ENCODE peak calls at places on chromosomes 5 and 9, in seven cellular contexts. One of them, this sample, is unnamed.

GRCh38 chr5:167919268-167919560 is 372.2 kb upstream of the WWC1 start:
- DNase-seq in H1: no peak
- DNase-seq in HepG2: no peak
- DNase-seq in K562: no peak
- DNase-seq in IMR-90: no peak
- DNase-seq in A549: no peak
- DNase-seq in SK-N-SH: no peak
- DNase-seq in this sample: no peak

GRCh38 chr5:125411163-125412050 is 665.0 kb upstream of the ZNF608 start:
- DNase-seq in A549: no peak
- DNase-seq in SK-N-SH: no peak
- DNase-seq in H1: no peak
- DNase-seq in HepG2: no peak
- DNase-seq in K562: no peak
- DNase-seq in IMR-90: peak; percentile 39
- DNase-seq in this sample: no peak

GRCh38 chr9:134869554-134870310 is 10.9 kb upstream of the FCN2 start:
- DNase-seq in A549: no peak
- DNase-seq in IMR-90: no peak
- DNase-seq in HepG2: no peak
- DNase-seq in H1: no peak
- DNase-seq in SK-N-SH: no peak
- DNase-seq in K562: no peak
- DNase-seq in this sample: no peak

GRCh38 chr9:2859776-2860379 is 16.0 kb upstream of the PUM3 start:
- DNase-seq in IMR-90: peak; percentile 57
- DNase-seq in A549: peak; percentile 61
- DNase-seq in H1: peak; percentile 81
- DNase-seq in K562: peak; percentile 11
- DNase-seq in SK-N-SH: peak; percentile 61
- DNase-seq in HepG2: peak; percentile 54
- DNase-seq in this sample: peak; percentile 56

GRCh38 chr5:144815131-144815530 is 644.5 kb downstream of the KCTD16 start:
- DNase-seq in HepG2: no peak
- DNase-seq in SK-N-SH: no peak
- DNase-seq in H1: no peak
- DNase-seq in A549: no peak
- DNase-seq in K562: no peak
- DNase-seq in IMR-90: no peak
- DNase-seq in this sample: no peak

GRCh38 chr9:87497604-87498045 is at the start of gene DAPK1:
- DNase-seq in K562: peak; percentile 77
- DNase-seq in HepG2: peak; percentile 55
- DNase-seq in A549: peak; percentile 83
- DNase-seq in H1: peak; percentile 86
- DNase-seq in SK-N-SH: peak; percentile 95
- DNase-seq in IMR-90: no peak
- DNase-seq in this sample: peak; percentile 23

GRCh38 chr5:58127486-58128220 is 332.2 kb downstream of the PLK2 start:
- DNase-seq in K562: no peak
- DNase-seq in H1: no peak
- DNase-seq in HepG2: no peak
- DNase-seq in IMR-90: peak; percentile 20
- DNase-seq in SK-N-SH: no peak
- DNase-seq in A549: peak; percentile 50
- DNase-seq in this sample: no peak

GRCh38 chr9:126234681-126235349 is 91.8 kb upstream of the MVB12B start:
- DNase-seq in K562: no peak
- DNase-seq in HepG2: no peak
- DNase-seq in H1: no peak
- DNase-seq in A549: no peak
- DNase-seq in SK-N-SH: peak; percentile 17
- DNase-seq in IMR-90: no peak
- DNase-seq in this sample: no peak

GRCh38 chr9:115636596-115636995 is 517.0 kb upstream of the PAPPA start:
- DNase-seq in H1: no peak
- DNase-seq in IMR-90: no peak
- DNase-seq in SK-N-SH: no peak
- DNase-seq in K562: no peak
- DNase-seq in A549: no peak
- DNase-seq in HepG2: no peak
- DNase-seq in this sample: no peak

GRCh38 chr9:4126996-4127395 is 172.9 kb downstream of the GLIS3 start:
- DNase-seq in HepG2: no peak
- DNase-seq in SK-N-SH: no peak
- DNase-seq in H1: no peak
- DNase-seq in K562: no peak
- DNase-seq in A549: no peak
- DNase-seq in IMR-90: no peak
- DNase-seq in this sample: no peak

GRCh38 chr5:115246361-115246991 is 16.2 kb downstream of the PGGT1B start:
- DNase-seq in IMR-90: peak; percentile 48
- DNase-seq in H1: no peak
- DNase-seq in K562: peak; percentile 20
- DNase-seq in A549: peak; percentile 33
- DNase-seq in SK-N-SH: peak; percentile 42
- DNase-seq in HepG2: peak; percentile 49
- DNase-seq in this sample: peak; percentile 35

GRCh38 chr9:109683521-109683920 is 96.5 kb upstream of the PALM2AKAP2 start:
- DNase-seq in SK-N-SH: no peak
- DNase-seq in IMR-90: peak; percentile 15
- DNase-seq in HepG2: no peak
- DNase-seq in K562: no peak
- DNase-seq in A549: no peak
- DNase-seq in H1: no peak
- DNase-seq in this sample: no peak

GRCh38 chr5:74109344-74109743 is 483.3 kb downstream of the ARHGEF28 start:
- DNase-seq in K562: no peak
- DNase-seq in IMR-90: no peak
- DNase-seq in A549: no peak
- DNase-seq in SK-N-SH: no peak
- DNase-seq in HepG2: no peak
- DNase-seq in H1: no peak
- DNase-seq in this sample: no peak

GRCh38 chr5:175700991-175701390 is 43.1 kb downstream of the HRH2 start:
- DNase-seq in H1: no peak
- DNase-seq in HepG2: no peak
- DNase-seq in SK-N-SH: peak; percentile 48
- DNase-seq in IMR-90: no peak
- DNase-seq in K562: peak; percentile 41
- DNase-seq in A549: peak; percentile 40
- DNase-seq in this sample: peak; percentile 13

GRCh38 chr9:4762889-4763521 is 22.0 kb upstream of the AK3 start:
- DNase-seq in SK-N-SH: peak; percentile 16
- DNase-seq in HepG2: no peak
- DNase-seq in K562: peak; percentile 63
- DNase-seq in H1: peak; percentile 60
- DNase-seq in IMR-90: no peak
- DNase-seq in A549: no peak
- DNase-seq in this sample: no peak

GRCh38 chr5:63928451-63928850 is 33.8 kb downstream of the HTR1A start:
- DNase-seq in SK-N-SH: no peak
- DNase-seq in HepG2: no peak
- DNase-seq in H1: no peak
- DNase-seq in A549: no peak
- DNase-seq in K562: no peak
- DNase-seq in IMR-90: no peak
- DNase-seq in this sample: no peak

GRCh38 chr9:72355153-72355552 is 9.9 kb downstream of the ZFAND5 start:
- DNase-seq in K562: no peak
- DNase-seq in IMR-90: no peak
- DNase-seq in SK-N-SH: no peak
- DNase-seq in H1: no peak
- DNase-seq in A549: no peak
- DNase-seq in HepG2: no peak
- DNase-seq in this sample: no peak

GRCh38 chr5:103410174-103410573 is 151.6 kb downstream of the MACIR start:
- DNase-seq in H1: no peak
- DNase-seq in SK-N-SH: no peak
- DNase-seq in A549: no peak
- DNase-seq in IMR-90: no peak
- DNase-seq in K562: no peak
- DNase-seq in HepG2: no peak
- DNase-seq in this sample: no peak

GRCh38 chr9:6014668-6015270 is 655 bp downstream of the RANBP6 start:
- DNase-seq in A549: peak; percentile 37
- DNase-seq in H1: no peak
- DNase-seq in HepG2: peak; percentile 22
- DNase-seq in IMR-90: peak; percentile 84
- DNase-seq in K562: peak; percentile 10
- DNase-seq in SK-N-SH: no peak
- DNase-seq in this sample: peak; percentile 7

GRCh38 chr9:90458485-90458884 is 184.1 kb downstream of the DIRAS2 start:
- DNase-seq in HepG2: peak; percentile 78
- DNase-seq in SK-N-SH: peak; percentile 51
- DNase-seq in A549: peak; percentile 18
- DNase-seq in H1: no peak
- DNase-seq in K562: peak; percentile 4
- DNase-seq in IMR-90: no peak
- DNase-seq in this sample: peak; percentile 16

GRCh38 chr5:72477644-72478043 is 29.6 kb downstream of the ZNF366 start:
- DNase-seq in IMR-90: peak; percentile 25
- DNase-seq in SK-N-SH: no peak
- DNase-seq in K562: no peak
- DNase-seq in HepG2: no peak
- DNase-seq in H1: no peak
- DNase-seq in A549: no peak
- DNase-seq in this sample: no peak

GRCh38 chr5:130289132-130290088 is 385.1 kb downstream of the CHSY3 start:
- DNase-seq in K562: no peak
- DNase-seq in SK-N-SH: no peak
- DNase-seq in A549: no peak
- DNase-seq in HepG2: no peak
- DNase-seq in IMR-90: no peak
- DNase-seq in H1: no peak
- DNase-seq in this sample: no peak

GRCh38 chr9:124780060-124780756 is 3.3 kb downstream of the OLFML2A start:
- DNase-seq in A549: no peak
- DNase-seq in H1: peak; percentile 47
- DNase-seq in K562: no peak
- DNase-seq in IMR-90: no peak
- DNase-seq in SK-N-SH: peak; percentile 34
- DNase-seq in HepG2: no peak
- DNase-seq in this sample: no peak
- TF ChIP-seq RAD21 in A549: no peak
- TF ChIP-seq RAD21 in H1: no peak
- TF ChIP-seq RAD21 in K562: no peak
- TF ChIP-seq RAD21 in IMR-90: no peak
- TF ChIP-seq RAD21 in SK-N-SH: no peak
- TF ChIP-seq RAD21 in HepG2: no peak
- TF ChIP-seq RAD21 in this sample: no peak

DNA sequence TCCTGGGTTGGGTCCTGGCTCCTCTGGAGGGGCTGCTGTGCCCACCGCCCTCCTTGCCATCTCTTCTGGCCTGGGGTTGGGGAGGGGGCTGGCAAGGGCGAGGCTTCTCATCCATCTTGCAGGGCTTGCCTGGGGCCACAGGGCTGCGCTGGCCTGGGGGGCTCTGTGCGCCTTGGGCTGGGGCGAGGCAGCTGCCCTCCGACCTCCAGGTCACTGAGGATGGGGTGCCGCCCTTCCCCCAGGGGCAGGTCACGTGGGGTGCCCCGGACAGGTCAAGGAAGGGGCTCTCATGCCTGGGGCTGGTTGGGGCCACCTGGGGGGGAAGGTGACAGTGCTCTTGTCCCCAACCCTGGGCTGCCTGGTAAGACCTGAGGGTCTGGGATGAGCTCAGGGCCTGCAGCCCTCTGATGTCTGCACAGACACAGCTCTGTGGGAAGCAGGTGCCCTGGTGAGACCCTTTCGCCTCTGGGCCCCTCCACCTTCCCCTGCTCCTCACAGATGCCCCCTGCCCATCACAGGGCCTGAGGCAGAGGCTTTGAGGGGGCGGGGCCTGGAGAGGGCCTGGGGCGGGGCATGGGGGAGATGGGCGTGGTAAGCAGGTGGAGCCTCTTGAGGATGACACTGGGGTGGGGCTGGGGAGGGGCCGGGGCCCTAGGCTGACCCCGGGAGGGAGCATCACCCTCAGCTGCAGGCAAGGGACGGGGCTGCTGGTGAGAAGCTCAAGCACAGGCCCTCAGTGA is 17.1 kb upstream of the SLC9A3 start:
- DNase-seq in H1: peak; percentile 67
- DNase-seq in SK-N-SH: no peak
- DNase-seq in A549: no peak
- DNase-seq in IMR-90: no peak
- DNase-seq in HepG2: no peak
- DNase-seq in K562: peak; percentile 93
- DNase-seq in this sample: no peak
- TF ChIP-seq RAD21 in H1: no peak
- TF ChIP-seq RAD21 in SK-N-SH: no peak
- TF ChIP-seq RAD21 in A549: no peak
- TF ChIP-seq RAD21 in IMR-90: no peak
- TF ChIP-seq RAD21 in HepG2: no peak
- TF ChIP-seq RAD21 in K562: no peak
- TF ChIP-seq RAD21 in this sample: no peak

DNA sequence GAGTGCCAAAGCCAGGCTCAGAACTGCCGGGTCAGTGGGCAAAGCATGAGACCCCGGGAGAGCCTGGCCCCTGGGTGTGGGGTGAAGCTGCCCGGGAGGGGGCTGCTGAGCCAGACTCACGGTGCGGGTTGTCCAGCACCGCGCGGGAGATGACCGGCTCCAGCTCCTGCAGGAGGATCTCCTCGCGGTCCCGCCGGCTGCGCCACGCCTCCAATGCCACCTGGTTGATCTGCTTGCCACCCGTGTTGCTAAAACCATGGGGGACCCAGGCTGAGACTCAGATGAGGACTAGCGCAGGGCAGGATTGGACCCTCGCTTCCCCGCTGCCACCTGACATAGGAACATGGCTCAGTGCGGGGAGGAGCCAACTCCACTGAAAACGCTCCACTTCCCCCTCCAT is 2.6 kb downstream of the TOR2A start:
- DNase-seq in K562: no peak
- DNase-seq in H1: no peak
- DNase-seq in IMR-90: no peak
- DNase-seq in SK-N-SH: no peak
- DNase-seq in A549: no peak
- DNase-seq in HepG2: no peak
- DNase-seq in this sample: no peak
- TF ChIP-seq RAD21 in K562: no peak
- TF ChIP-seq RAD21 in H1: no peak
- TF ChIP-seq RAD21 in IMR-90: no peak
- TF ChIP-seq RAD21 in SK-N-SH: no peak
- TF ChIP-seq RAD21 in A549: no peak
- TF ChIP-seq RAD21 in HepG2: no peak
- TF ChIP-seq RAD21 in this sample: no peak

GRCh38 chr5:27353540-27353939 is 315.2 kb upstream of the CDH9 start:
- DNase-seq in H1: no peak
- DNase-seq in IMR-90: no peak
- DNase-seq in A549: no peak
- DNase-seq in HepG2: no peak
- DNase-seq in K562: no peak
- DNase-seq in SK-N-SH: no peak
- DNase-seq in this sample: no peak
- TF ChIP-seq RAD21 in H1: no peak
- TF ChIP-seq RAD21 in IMR-90: no peak
- TF ChIP-seq RAD21 in A549: no peak
- TF ChIP-seq RAD21 in HepG2: no peak
- TF ChIP-seq RAD21 in K562: no peak
- TF ChIP-seq RAD21 in SK-N-SH: no peak
- TF ChIP-seq RAD21 in this sample: no peak